ENCODE peak calls at places on chromosomes 12 and 14, in eight cellular contexts. O is body of pancreas, R is astrocyte of the cerebellum, W is testis, I is foreskin fibroblast, S is cardiac muscle cell, T is AG04450, E is lung. Q is an unnamed sample.

GRCh38 chr14:90797919-90798318 is 18.3 kb downstream of the TTC7B start:
- DNase-seq in O (no peak), R (no peak), W (no peak), I (no peak), S (no peak), T (no peak), E (no peak), Q (no peak)

GRCh38 chr14:91303924-91304229 is 59.4 kb upstream of the GPR68 start:
- DNase-seq in O (no peak), R (no peak), W (no peak), I (no peak), S (no peak), T (no peak), E (no peak), Q (no peak)

GRCh38 chr12:68349921-68350606 is 17.9 kb upstream of the MDM1 start:
- DNase-seq in O (no peak), R (no peak), W (no peak), I (no peak), S (no peak), T (no peak), E (no peak), Q (no peak)

GRCh38 chr12:51879102-51879501 is 8.8 kb upstream of the ANKRD33 start:
- DNase-seq in O (no peak), R (no peak), W (no peak), I (no peak), S (no peak), T (no peak), E (no peak), Q (no peak)

GRCh38 chr12:79360936-79361335 is 329.8 kb downstream of the PAWR start:
- DNase-seq in O (no peak), R (no peak), W (no peak), I (no peak), S (no peak), T (no peak), E (no peak), Q (no peak)

GRCh38 chr12:132617135-132617701 is 1.4 kb upstream of the P2RX2 start:
- DNase-seq in O (no peak), R (no peak), W (no peak), I (no peak), S (no peak), T (no peak), E (no peak), Q (no peak)

GRCh38 chr12:63440063-63440462 is 228.2 kb downstream of the DPY19L2 start:
- DNase-seq in O (no peak), R (no peak), W (no peak), I (no peak), S (no peak), T (no peak), E (no peak), Q (no peak)

GRCh38 chr12:15706010-15706676 is 83.0 kb downstream of the EPS8 start:
- DNase-seq in O (peak; percentile 26), R (no peak), W (no peak), I (no peak), S (no peak), T (no peak), E (no peak), Q (no peak)

GRCh38 chr12:19988918-19989317 is 379.4 kb upstream of the PDE3A start:
- DNase-seq in O (no peak), R (no peak), W (no peak), I (no peak), S (no peak), T (no peak), E (no peak), Q (no peak)

GRCh38 chr14:32559595-32559994 is 230.5 kb downstream of the AKAP6 start:
- DNase-seq in O (no peak), R (no peak), W (no peak), I (no peak), S (peak; percentile 71), T (no peak), E (no peak), Q (no peak)

GRCh38 chr14:28609228-28609828 is 157.3 kb upstream of the FOXG1 start:
- DNase-seq in O (peak; percentile 30), R (peak; percentile 60), W (peak; percentile 82), I (peak; percentile 9), S (peak; percentile 84), T (no peak), E (no peak), Q (peak; percentile 74)

GRCh38 chr12:27309995-27310315 is 22.7 kb upstream of the BMAL2 start:
- DNase-seq in O (no peak), R (no peak), W (no peak), I (no peak), S (no peak), T (no peak), E (no peak), Q (no peak)

GRCh38 chr14:91511014-91511466 is 930 bp upstream of the PPP4R3A start:
- DNase-seq in O (no peak), R (no peak), W (no peak), I (no peak), S (no peak), T (no peak), E (no peak), Q (no peak)

GRCh38 chr12:52896190-52897100 is 8.4 kb downstream of the KRT8 start:
- DNase-seq in O (peak; percentile 27), R (no peak), W (no peak), I (no peak), S (no peak), T (no peak), E (no peak), Q (no peak)

GRCh38 chr12:113359939-113360748 is 1.8 kb downstream of the PLBD2 start:
- DNase-seq in O (no peak), R (no peak), W (peak; percentile 29), I (peak; percentile 18), S (peak; percentile 11), T (no peak), E (no peak), Q (peak; percentile 87)

GRCh38 chr14:79856357-79856756 is 354.9 kb downstream of the DIO2 start:
- DNase-seq in O (no peak), R (no peak), W (no peak), I (no peak), S (peak; percentile 66), T (no peak), E (no peak), Q (no peak)

GRCh38 chr12:21769311-21769710 is 5.2 kb downstream of the KCNJ8 start:
- DNase-seq in O (no peak), R (no peak), W (no peak), I (no peak), S (no peak), T (no peak), E (no peak), Q (no peak)

GRCh38 chr12:81492131-81492720 is 266.9 kb downstream of the PPFIA2 start:
- DNase-seq in O (no peak), R (peak; percentile 28), W (no peak), I (no peak), S (peak; percentile 11), T (no peak), E (no peak), Q (no peak)

GRCh38 chr12:78864483-78865296 is at the start of gene SYT1:
- DNase-seq in O (peak; percentile 36), R (peak; percentile 76), W (peak; percentile 64), I (peak; percentile 79), S (peak; percentile 63), T (peak; percentile 65), E (peak; percentile 29), Q (no peak)

GRCh38 chr14:24310666-24311604 is at the start of gene LTB4R:
- DNase-seq in O (peak; percentile 88), R (peak; percentile 42), W (peak; percentile 71), I (peak; percentile 75), S (peak; percentile 88), T (no peak), E (peak; percentile 76), Q (peak; percentile 89)
- H3K4me3 ChIP-seq in O (no peak within 1 kb of the TSS), R (peak within 1 kb of the TSS; percentile 20), W (peak within 1 kb of the TSS; percentile 65), I (peak within 1 kb of the TSS; percentile 19), S (no peak within 1 kb of the TSS), T (peak within 1 kb of the TSS; percentile 20), E (peak within 1 kb of the TSS; percentile 42), Q (peak within 1 kb of the TSS; percentile 21)

DNA sequence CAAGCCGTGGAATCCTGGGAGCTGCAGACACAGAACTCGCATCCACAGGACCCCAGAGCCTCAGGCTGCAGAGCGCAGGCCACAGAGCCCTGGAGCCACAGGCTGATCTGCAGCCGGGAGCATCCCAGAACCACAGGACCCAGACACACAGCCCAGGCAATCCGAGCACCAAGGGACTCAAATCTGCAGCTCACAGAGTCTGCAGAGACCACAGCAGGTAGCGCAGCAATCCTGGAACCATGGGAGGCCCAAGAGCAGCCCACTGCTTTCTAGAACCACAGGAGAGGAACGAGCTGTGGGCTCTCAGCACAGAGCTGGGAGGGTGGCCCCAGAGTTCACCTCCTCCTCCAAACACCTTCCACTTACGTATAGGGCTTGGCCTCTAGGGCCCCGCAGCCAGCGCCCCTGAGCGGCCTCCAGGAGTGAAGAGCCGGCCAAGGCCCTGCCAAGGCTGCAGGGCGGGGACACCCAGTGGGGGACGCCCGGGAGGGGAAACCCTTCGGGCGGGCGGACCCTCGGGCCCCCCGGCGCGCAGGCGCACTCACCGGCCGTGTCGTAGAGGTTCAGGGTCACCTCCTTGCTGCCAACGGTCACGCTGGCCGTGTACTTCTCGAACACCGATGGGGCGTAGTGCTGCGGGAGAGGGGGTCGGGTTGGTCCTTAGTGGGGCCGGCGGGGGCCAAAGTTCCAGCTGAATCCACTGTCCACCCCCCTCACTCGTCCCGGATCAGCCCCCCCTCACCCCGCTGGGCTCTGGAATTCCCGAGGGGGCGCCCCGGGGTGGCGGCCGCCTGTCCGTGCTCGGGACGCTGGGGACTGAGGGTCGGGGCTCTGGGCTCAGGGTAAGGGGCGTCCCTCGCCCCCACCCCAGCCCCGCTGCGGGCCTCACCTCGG is 634 bp downstream of the RHOF start:
- DNase-seq in O (peak; percentile 50), R (no peak), W (no peak), I (no peak), S (no peak), T (no peak), E (peak; percentile 53), Q (peak; percentile 72)
- TF ChIP-seq CTCF in O (no peak), R (no peak), W (no peak), I (no peak), S (no peak), T (no peak), E (no peak), Q (no peak)

DNA sequence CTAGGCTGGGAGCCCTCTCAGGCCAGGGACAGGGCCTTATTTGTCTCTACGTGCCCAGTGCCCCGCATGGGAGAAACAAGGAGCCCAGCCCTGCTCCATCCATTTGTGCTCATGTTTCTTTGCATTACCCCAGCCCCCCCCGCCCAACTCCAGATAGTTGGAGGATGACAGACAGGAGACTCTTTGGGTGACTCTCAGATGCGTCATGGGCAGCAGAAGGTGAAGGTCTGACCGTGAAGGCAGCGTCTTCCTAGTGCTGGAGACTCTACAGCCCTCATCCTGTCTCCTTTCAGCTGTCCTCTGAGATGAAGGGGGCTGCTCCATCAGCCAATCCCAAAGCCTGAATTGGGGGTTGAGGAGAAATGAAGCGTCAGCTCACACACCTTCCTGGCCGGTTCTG is 283 bp upstream of the PSMB11 start:
- DNase-seq in O (no peak), R (no peak), W (no peak), I (no peak), S (no peak), T (no peak), E (no peak), Q (no peak)
- H3K4me3 ChIP-seq in O (no peak overlapping the region), R (no peak overlapping the region), W (no peak overlapping the region), I (no peak overlapping the region), S (no peak overlapping the region), T (no peak overlapping the region), E (no peak overlapping the region), Q (no peak overlapping the region)

DNA sequence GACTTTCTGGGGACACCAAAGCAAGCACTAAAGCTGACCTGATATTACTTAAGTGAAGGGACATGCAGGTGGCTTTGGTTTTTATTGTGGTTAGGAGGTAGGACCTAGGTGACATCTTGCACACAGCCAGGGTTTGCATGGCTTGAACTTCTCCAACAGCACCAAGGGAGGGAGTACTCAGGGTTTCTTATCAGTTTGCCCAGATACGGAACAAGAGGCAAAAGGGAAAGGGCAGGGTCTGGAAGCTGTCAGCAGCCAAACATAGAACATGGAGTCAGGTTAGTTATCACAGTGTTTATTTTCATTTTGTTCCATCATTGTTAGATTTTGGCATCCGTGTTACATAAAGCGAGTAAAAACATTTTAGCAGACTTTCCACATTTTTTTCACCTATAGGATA is 186.3 kb upstream of the CLEC14A start:
- DNase-seq in O (no peak), R (no peak), W (no peak), I (no peak), S (peak; percentile 18), T (no peak), E (no peak), Q (no peak)
- TF ChIP-seq CTCF in O (no peak), R (no peak), W (no peak), I (no peak), S (no peak), T (no peak), E (no peak), Q (no peak)